ENCODE peak calls at places on chromosomes 2 and 18, in seven cellular contexts. A is lower lobe of right lung, X is transverse colon, R is uterus, K is heart left ventricle, M is mammary epithelial cell, V is lung. U is an unnamed sample.
A peak's percentile ranks its signal among the peaks of the same experiment; 100 is the strongest.

GRCh38 chr2:228927028-228928010 is 343.8 kb downstream of the PID1 start:
- DNase-seq in R (no peak), V (no peak), K (no peak), A (no peak), X (no peak), M (peak; percentile 23), U (no peak)

GRCh38 chr2:27687232-27687631 is 23.5 kb downstream of the SLC4A1AP start:
- DNase-seq in R (no peak), V (no peak), X (no peak), K (no peak), M (peak; percentile 70), A (no peak), U (no peak)

GRCh38 chr2:192969055-192969454 is 774.3 kb upstream of the TMEFF2 start:
- DNase-seq in V (no peak), M (no peak), X (no peak), K (no peak), R (no peak), A (no peak), U (no peak)

GRCh38 chr2:205734436-205734835 is 52.1 kb downstream of the NRP2 start:
- DNase-seq in A (no peak), M (peak; percentile 32), X (no peak), V (no peak), K (no peak), R (peak; percentile 77), U (peak; percentile 64)

GRCh38 chr2:63589148-63589972 is 597 bp downstream of the MDH1 start:
- DNase-seq in M (no peak), X (no peak), R (no peak), K (no peak), V (no peak), A (no peak), U (no peak)

GRCh38 chr2:118865106-118865505 is 17.7 kb upstream of the EN1 start:
- DNase-seq in R (no peak), X (no peak), M (peak; percentile 39), K (no peak), A (no peak), V (no peak), U (no peak)

GRCh38 chr2:134120160-134120717 is 133.6 kb upstream of the MGAT5 start:
- DNase-seq in K (no peak), R (peak; percentile 19), A (no peak), M (no peak), X (no peak), V (no peak), U (no peak)

GRCh38 chr18:2529154-2529553 is 42.2 kb downstream of the METTL4 start:
- DNase-seq in V (no peak), K (no peak), X (no peak), M (no peak), A (no peak), R (no peak), U (no peak)

GRCh38 chr2:99881901-99882591 is 260.3 kb downstream of the AFF3 start:
- DNase-seq in A (no peak), V (no peak), X (no peak), M (peak; percentile 36), K (no peak), R (peak; percentile 36), U (no peak)

GRCh38 chr2:48483916-48484315 is 46.0 kb upstream of the STON1 start:
- DNase-seq in A (no peak), X (no peak), V (no peak), M (no peak), R (peak; percentile 68), K (no peak), U (no peak)

GRCh38 chr2:108129636-108130035 is 110.1 kb upstream of the SULT1C3 start:
- DNase-seq in V (no peak), A (no peak), R (no peak), K (no peak), M (no peak), X (no peak), U (no peak)

GRCh38 chr2:96683307-96683706 is 40.7 kb downstream of the FER1L5 start:
- DNase-seq in R (no peak), V (no peak), X (no peak), K (no peak), A (no peak), M (no peak), U (no peak)

DNA sequence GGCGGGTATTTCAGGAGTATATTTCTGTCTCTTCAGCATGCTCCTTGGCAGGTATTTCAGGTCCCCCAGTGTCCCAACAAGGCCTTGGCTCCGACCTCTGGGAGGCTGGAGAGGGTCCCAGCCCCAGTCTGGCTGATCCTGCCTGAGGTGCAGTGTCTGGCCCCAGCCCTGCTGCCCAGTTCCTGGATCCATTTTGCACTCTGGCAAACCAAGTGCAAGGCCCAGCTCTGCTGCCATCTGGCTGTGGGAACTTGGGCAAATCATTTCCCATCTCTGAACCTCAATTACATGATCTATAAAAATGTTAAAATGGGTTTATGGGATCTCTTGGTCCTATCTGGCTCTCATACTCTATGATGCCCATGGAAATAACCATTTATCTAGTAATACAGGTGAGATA is 63.6 kb downstream of the ZBTB7C start:
- DNase-seq in M (no peak), K (no peak), A (no peak), V (no peak), X (peak; percentile 48), R (no peak), U (no peak)
- TF ChIP-seq CTCF in M (peak; percentile 67), K (peak; percentile 28), A (peak; percentile 22), V (no peak), X (peak; percentile 19), R (peak; percentile 35), U (no peak)

DNA sequence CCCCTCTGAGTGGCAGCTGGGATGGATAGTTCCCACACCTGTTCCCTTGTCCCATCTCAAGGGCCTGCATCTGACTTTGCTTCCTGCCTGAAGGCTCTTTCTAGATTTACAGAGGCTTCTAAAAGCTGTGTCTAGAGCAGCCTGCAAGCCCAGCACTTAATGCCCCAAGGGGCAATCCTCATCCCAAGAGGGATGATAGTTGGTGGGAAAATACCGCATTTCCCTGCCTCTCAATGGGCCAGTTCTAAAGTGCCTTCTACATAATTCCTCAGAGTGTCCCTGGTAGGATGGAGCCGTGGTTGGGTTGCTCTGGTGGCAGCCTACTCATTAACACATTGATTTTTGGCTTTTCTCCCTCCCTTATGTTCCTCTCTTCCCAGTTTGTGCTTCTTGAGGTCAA is 29.5 kb downstream of the LAMA3 start:
- DNase-seq in X (no peak), A (no peak), V (no peak), R (no peak), K (no peak), M (no peak), U (no peak)
- H3K4me1 ChIP-seq in X (no peaks in the 10 kb centered on the region), A (no peaks in the 10 kb centered on the region), V (no peaks in the 10 kb centered on the region), R (peaks cover 5% of the 10 kb centered on the region), K (no peaks in the 10 kb centered on the region), M (peaks cover 44% of the 10 kb centered on the region), U (no peaks in the 10 kb centered on the region)

DNA sequence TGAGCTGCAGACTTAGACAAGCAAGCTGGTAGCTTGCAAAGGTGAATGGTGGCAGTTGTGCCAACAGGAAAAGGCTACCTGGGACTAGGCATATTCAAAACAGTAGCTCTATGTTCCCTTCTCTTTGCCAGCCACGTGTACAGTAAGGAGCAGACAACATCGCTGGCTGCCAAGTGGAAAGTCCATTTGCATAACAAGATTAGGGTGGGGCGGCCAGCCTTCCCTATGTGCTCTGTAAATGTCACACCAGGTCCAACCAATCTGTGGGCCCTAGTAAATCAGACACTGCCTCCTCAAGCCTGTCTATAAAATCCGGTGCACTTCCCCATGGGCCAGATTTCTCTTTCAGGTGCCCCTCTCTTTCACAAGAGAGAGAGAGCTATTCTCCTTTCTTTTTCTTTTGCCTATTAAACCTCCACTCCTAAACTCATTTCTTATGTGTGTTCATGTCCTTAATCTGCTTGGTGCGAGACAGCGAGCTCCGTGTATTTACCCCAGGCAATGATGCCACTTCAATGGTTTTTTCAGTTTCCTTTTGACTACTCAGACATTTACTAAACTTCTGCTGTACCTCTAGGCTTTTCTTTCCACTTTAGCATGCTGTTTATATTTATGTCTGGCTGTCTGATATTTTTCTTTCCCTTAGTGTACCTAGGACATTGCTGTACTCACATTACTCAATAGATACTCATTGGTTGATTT is 297.4 kb upstream of the GCFC2 start:
- DNase-seq in V (no peak), K (no peak), X (peak; percentile 68), A (peak; percentile 45), M (no peak), R (no peak), U (no peak)
- H3K4me3 ChIP-seq in V (no peak overlapping the region), K (no peak overlapping the region), X (no peak overlapping the region), A (no peak overlapping the region), M (no peak overlapping the region), R (no peak overlapping the region), U (no peak overlapping the region)

GRCh38 chr2:186783254-186783653 is 65.7 kb downstream of the ZSWIM2 start:
- DNase-seq in R (no peak), K (no peak), V (no peak), M (no peak), A (no peak), X (no peak), U (no peak)

GRCh38 chr2:186784930-186785329 is 64.0 kb downstream of the ZSWIM2 start:
- DNase-seq in A (no peak), M (no peak), V (no peak), R (no peak), X (no peak), K (no peak), U (no peak)

DNA sequence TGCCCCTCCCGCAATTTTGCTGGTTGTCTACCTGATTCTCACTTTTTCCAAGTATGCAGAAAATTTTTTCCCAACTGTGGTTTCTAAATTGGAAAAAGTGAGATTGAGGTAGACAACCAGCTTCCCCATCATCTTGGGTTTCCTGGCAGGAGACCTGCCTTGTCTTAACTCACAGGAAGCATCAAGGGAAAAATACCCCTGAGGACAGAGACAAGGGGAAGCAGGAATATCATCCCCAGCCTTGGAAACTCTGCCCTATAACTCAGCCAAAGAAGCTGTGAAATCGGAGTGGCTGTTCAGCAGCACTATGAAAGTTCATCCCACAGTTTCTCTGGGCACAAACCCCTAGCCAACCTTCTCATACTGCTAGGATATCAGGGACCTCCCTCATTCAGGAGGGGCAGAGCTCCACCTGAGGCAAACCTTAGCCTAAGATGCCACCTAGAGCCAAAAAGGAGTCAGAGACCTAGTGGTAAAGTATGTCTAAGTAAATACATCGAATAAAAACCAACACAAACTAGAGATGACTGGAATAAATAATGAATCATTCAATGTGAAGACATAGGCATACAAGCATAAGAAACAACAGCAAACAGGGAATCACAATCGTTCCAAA is 68.2 kb downstream of the ZSWIM2 start:
- DNase-seq in A (no peak), X (no peak), K (no peak), V (no peak), M (peak; percentile 57), R (no peak), U (no peak)
- TF ChIP-seq CTCF in A (no peak), X (no peak), K (no peak), V (no peak), M (peak; percentile 41), R (no peak), U (no peak)

DNA sequence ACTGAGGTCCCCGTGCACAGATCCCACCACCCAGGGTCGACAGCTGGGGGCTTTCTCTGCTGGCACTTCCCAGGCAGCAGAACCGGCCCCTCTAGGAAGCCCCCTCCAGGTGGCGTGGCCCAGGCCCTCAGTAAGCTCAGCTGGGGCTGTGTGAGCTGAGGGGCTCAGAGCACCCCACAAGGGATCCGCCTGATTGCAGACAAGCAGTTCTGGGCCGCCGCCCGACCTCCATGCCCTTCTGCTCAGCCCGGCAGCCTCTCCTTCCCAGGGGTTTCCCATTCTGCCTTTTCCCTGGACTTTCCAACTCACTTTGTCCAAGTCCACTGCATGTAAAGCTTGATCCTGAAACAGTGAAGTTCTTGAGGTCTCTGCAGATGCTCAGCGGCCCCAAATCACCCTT is 76.4 kb downstream of the NFATC1 start:
- DNase-seq in K (no peak), R (no peak), X (no peak), M (no peak), A (no peak), V (no peak), U (no peak)
- H3K4me1 ChIP-seq in K (peaks cover 5% of the 10 kb centered on the region), R (no peaks in the 10 kb centered on the region), X (no peaks in the 10 kb centered on the region), M (peaks cover 2% of the 10 kb centered on the region), A (no peaks in the 10 kb centered on the region), V (no peaks in the 10 kb centered on the region), U (peaks cover 11% of the 10 kb centered on the region)